ENCODE peak calls at places on chromosomes 16 and 17, in nine cellular contexts. F is colonic mucosa; A is lung; G is CD8-positive, alpha-beta T cell; U is CD4-positive, alpha-beta T cell; Y is left lung; L is fibroblast of lung; C is H9; R is endodermal cell. P is an unnamed sample.
A peak's percentile ranks its signal among the peaks of the same experiment; 100 is the strongest.

GRCh38 chr17:28327709-28328108 is 7.6 kb downstream of the IFT20 start:
- DNase-seq in F (no peak), A (no peak), Y (no peak), C (peak; percentile 18), L (no peak), R (peak; percentile 23), U (no peak), G (no peak), P (no peak)

GRCh38 chr16:51666821-51667220 is 515.8 kb upstream of the SALL1 start:
- DNase-seq in U (no peak), Y (no peak), C (no peak), F (no peak), A (no peak), R (no peak), G (no peak), L (peak; percentile 84), P (no peak)

GRCh38 chr17:53628011-53628410 is 194.7 kb upstream of the KIF2B start:
- DNase-seq in F (no peak), G (no peak), R (no peak), C (no peak), A (no peak), U (no peak), L (peak; percentile 82), Y (no peak), P (no peak)

GRCh38 chr16:88737298-88738166 is 31.2 kb downstream of the CTU2 start:
- DNase-seq in F (peak; percentile 68), C (peak; percentile 77), U (peak; percentile 50), L (peak; percentile 57), G (peak; percentile 59), Y (peak; percentile 74), R (peak; percentile 87), A (peak; percentile 73), P (peak; percentile 84)

GRCh38 chr17:43694081-43694870 is 32.6 kb upstream of the MEOX1 start:
- DNase-seq in U (peak; percentile 72), R (peak; percentile 97), L (peak; percentile 62), Y (peak; percentile 72), F (peak; percentile 79), A (peak; percentile 72), C (peak; percentile 92), G (peak; percentile 77), P (peak; percentile 81)

GRCh38 chr17:73822371-73822770 is 178.1 kb upstream of the SDK2 start:
- DNase-seq in Y (no peak), F (no peak), U (peak; percentile 6), R (no peak), C (no peak), G (no peak), L (no peak), A (no peak), P (no peak)

GRCh38 chr17:29158515-29159275 is 21.5 kb downstream of the MYO18A start:
- DNase-seq in C (no peak), F (no peak), A (no peak), Y (no peak), G (no peak), U (no peak), R (peak; percentile 53), L (peak; percentile 88), P (no peak)

GRCh38 chr16:89695086-89695874 is 6.2 kb downstream of the SPATA2L start:
- DNase-seq in G (no peak), U (no peak), F (no peak), A (no peak), R (peak; percentile 56), Y (no peak), C (no peak), L (no peak), P (no peak)

GRCh38 chr16:15948532-15949209 is 745 bp upstream of the ABCC1 start:
- DNase-seq in R (no peak), G (no peak), F (no peak), A (no peak), Y (no peak), L (no peak), C (no peak), U (no peak), P (no peak)

GRCh38 chr16:69190598-69190997 is 3.6 kb downstream of the SNTB2 start:
- DNase-seq in F (no peak), C (no peak), A (no peak), U (no peak), G (no peak), L (no peak), Y (no peak), R (no peak), P (no peak)

GRCh38 chr16:25838724-25839186 is 147.0 kb downstream of the HS3ST4 start:
- DNase-seq in F (peak; percentile 20), U (peak; percentile 6), C (peak; percentile 60), G (peak; percentile 13), Y (no peak), A (no peak), L (peak; percentile 45), R (peak; percentile 84), P (no peak)

GRCh38 chr17:79090503-79091372 is 16.1 kb downstream of the ENGASE start:
- DNase-seq in C (peak; percentile 71), U (no peak), R (peak; percentile 84), F (no peak), L (peak; percentile 12), G (no peak), Y (no peak), A (no peak), P (no peak)

GRCh38 chr17:19363460-19364035 is 1.0 kb upstream of the B9D1 start:
- DNase-seq in A (no peak), L (no peak), R (peak; percentile 72), U (no peak), F (no peak), C (no peak), G (no peak), Y (peak; percentile 31), P (peak; percentile 64)

GRCh38 chr17:33647976-33648375 is 354.9 kb upstream of the ASIC2 start:
- DNase-seq in L (peak; percentile 7), R (peak; percentile 71), A (no peak), C (peak; percentile 51), F (no peak), U (no peak), G (no peak), Y (no peak), P (no peak)

GRCh38 chr17:40309938-40310510 is 1.0 kb downstream of the RARA start:
- DNase-seq in F (peak; percentile 53), L (no peak), R (no peak), Y (peak; percentile 38), C (no peak), U (no peak), A (no peak), G (no peak), P (no peak)

GRCh38 chr17:44909681-44910144 is 5.6 kb downstream of the GFAP start:
- DNase-seq in U (no peak), R (peak; percentile 51), G (no peak), A (no peak), C (no peak), F (no peak), L (peak; percentile 85), Y (no peak), P (no peak)

GRCh38 chr17:41907185-41907556 is 11.6 kb downstream of the ACLY start:
- DNase-seq in L (peak; percentile 93), C (no peak), Y (no peak), R (no peak), G (no peak), U (no peak), F (no peak), A (no peak), P (no peak)

GRCh38 chr16:63613701-63614100 is 1508.2 kb downstream of the CDH11 start:
- DNase-seq in Y (no peak), F (no peak), G (no peak), L (peak; percentile 54), A (no peak), C (no peak), U (no peak), R (no peak), P (no peak)
- H3K9me3 ChIP-seq in Y (peaks cover 13% of the 10 kb centered on the region), F (no peaks in the 10 kb centered on the region), G (no peaks in the 10 kb centered on the region), L (no peaks in the 10 kb centered on the region), A (no peaks in the 10 kb centered on the region), C (no peaks in the 10 kb centered on the region), U (peaks cover 3% of the 10 kb centered on the region), R (peaks cover 4% of the 10 kb centered on the region), P (no peaks in the 10 kb centered on the region)

DNA sequence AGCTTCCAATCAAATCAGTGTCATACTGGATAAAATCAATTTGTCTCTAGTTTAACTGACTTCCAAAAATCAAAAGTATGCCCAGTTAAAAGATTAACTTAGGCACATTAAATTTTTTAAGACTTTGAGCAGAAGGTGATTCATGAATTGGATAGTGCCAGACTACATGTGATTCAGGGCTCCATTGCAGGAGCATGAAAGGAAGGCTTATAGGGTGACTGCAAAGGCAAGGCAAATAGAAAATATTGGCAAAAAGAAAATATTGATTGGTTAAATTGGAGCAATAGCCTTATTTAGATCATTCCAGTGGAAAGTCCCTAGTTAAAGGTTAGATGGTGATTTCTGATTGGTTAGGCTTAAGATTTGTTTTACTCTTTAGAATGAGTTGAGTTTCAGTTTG is 223.9 kb upstream of the ERCC4 start:
- DNase-seq in G (no peak), R (no peak), F (no peak), L (no peak), U (no peak), Y (no peak), A (no peak), C (no peak), P (no peak)
- H3K9me3 ChIP-seq in G (no peaks in the 10 kb centered on the region), R (peaks cover 48% of the 10 kb centered on the region), F (no peaks in the 10 kb centered on the region), L (no peaks in the 10 kb centered on the region), U (peaks cover 12% of the 10 kb centered on the region), Y (peaks cover 76% of the 10 kb centered on the region), A (peaks cover 5% of the 10 kb centered on the region), C (no peaks in the 10 kb centered on the region), P (peaks cover 12% of the 10 kb centered on the region)

GRCh38 chr16:71449020-71449419 is 7.2 kb upstream of the TLE7 start:
- DNase-seq in L (no peak), A (no peak), U (no peak), G (no peak), C (no peak), Y (no peak), R (no peak), F (no peak), P (no peak)
- H3K9me3 ChIP-seq in L (peaks cover 14% of the 10 kb centered on the region), A (peaks cover 41% of the 10 kb centered on the region), U (peaks cover 73% of the 10 kb centered on the region), G (peaks cover 32% of the 10 kb centered on the region), C (peaks cover 52% of the 10 kb centered on the region), Y (peaks cover 99% of the 10 kb centered on the region), R (peaks cover 74% of the 10 kb centered on the region), F (peaks cover 22% of the 10 kb centered on the region), P (peaks cover 98% of the 10 kb centered on the region)

GRCh38 chr16:35377142-35377541 is 1917.7 kb downstream of the TP53TG3F start:
- DNase-seq in L (no peak), C (no peak), A (no peak), U (no peak), R (no peak), F (no peak), G (no peak), Y (no peak), P (no peak)
- H3K9me3 ChIP-seq in L (no peaks in the 10 kb centered on the region), C (peaks cover 83% of the 10 kb centered on the region), A (peaks cover 2% of the 10 kb centered on the region), U (no peaks in the 10 kb centered on the region), R (peaks cover 86% of the 10 kb centered on the region), F (no peaks in the 10 kb centered on the region), G (no peaks in the 10 kb centered on the region), Y (no peaks in the 10 kb centered on the region), P (no peaks in the 10 kb centered on the region)

P was measured in tibial artery.